ENCODE peak calls at places on chromosomes 1 and 21, in nine cellular contexts. A is gastrocnemius medialis, V is A549, W is HepG2, R is IMR-90, U is body of pancreas, B is GM12878, F is heart left ventricle, L is upper lobe of left lung. H is an unnamed sample. For H3K4me1, the result is how much of the 10 kb centered on the place peaks cover.

GRCh38 chr1:110084226-110085078 is 14.0 kb upstream of the ALX3 start:
- ATAC-seq in B (peak), L (peak), A (peak), V (no peak), U (peak), W (peak), R (peak), F (peak), H (peak)

GRCh38 chr1:55060133-55060999 is 21.0 kb downstream of the PCSK9 start:
- ATAC-seq in F (no peak), V (no peak), L (no peak), R (no peak), U (no peak), B (peak), W (no peak), A (no peak), H (no peak)

GRCh38 chr1:26066857-26067256 is 573 bp downstream of the TRIM63 start:
- ATAC-seq in B (no peak), L (no peak), W (no peak), U (no peak), R (no peak), F (peak), V (no peak), A (no peak), H (no peak)

GRCh38 chr1:147647796-147648633 is 22.3 kb downstream of the ACP6 start:
- ATAC-seq in V (no peak), B (no peak), W (no peak), L (peak), F (no peak), U (no peak), R (no peak), A (no peak), H (no peak)

GRCh38 chr1:43298055-43298454 is 2.7 kb upstream of the TIE1 start:
- ATAC-seq in F (no peak), R (no peak), A (no peak), V (no peak), W (no peak), L (no peak), B (no peak), U (no peak), H (no peak)

GRCh38 chr1:113804421-113805255 is 7.6 kb downstream of the RSBN1 start:
- ATAC-seq in U (peak), R (peak), V (peak), A (peak), F (peak), B (peak), L (no peak), W (peak), H (no peak)

GRCh38 chr1:924619-925323 is 1.0 kb downstream of the SAMD11 start:
- ATAC-seq in L (no peak), U (peak), R (peak), B (no peak), W (no peak), A (no peak), F (no peak), V (peak), H (peak)

GRCh38 chr21:33362044-33362555 is 37.3 kb downstream of the IFNAR1 start:
- ATAC-seq in V (no peak), B (no peak), U (peak), R (no peak), A (no peak), L (peak), W (no peak), F (peak), H (no peak)

GRCh38 chr1:200042437-200043329 is 15.2 kb downstream of the NR5A2 start:
- ATAC-seq in L (no peak), W (peak), V (no peak), F (no peak), A (no peak), U (peak), B (no peak), R (no peak), H (no peak)

GRCh38 chr1:104991702-104992101 is 1242.0 kb downstream of the AMY1C start:
- ATAC-seq in U (no peak), W (no peak), V (no peak), F (no peak), B (no peak), L (no peak), R (no peak), A (no peak), H (no peak)

GRCh38 chr1:164601399-164602141 is 42.6 kb downstream of the PBX1 start:
- ATAC-seq in L (peak), W (no peak), F (peak), B (no peak), R (no peak), U (peak), A (peak), V (peak), H (no peak)

GRCh38 chr1:210447456-210448057 is 118.9 kb downstream of the HHAT start:
- ATAC-seq in V (peak), R (no peak), L (no peak), B (peak), A (no peak), W (no peak), F (no peak), U (no peak), H (no peak)

GRCh38 chr1:235503333-235504121 is 725 bp downstream of the B3GALNT2 start:
- ATAC-seq in A (peak), B (peak), L (no peak), R (peak), U (peak), V (peak), W (peak), F (no peak), H (no peak)

GRCh38 chr1:3430820-3431219 is 23.6 kb upstream of the ARHGEF16 start:
- ATAC-seq in B (no peak), W (peak), R (no peak), L (no peak), F (no peak), V (no peak), A (no peak), U (no peak), H (no peak)

GRCh38 chr1:206987873-206988272 is 17.6 kb upstream of the FCAMR start:
- ATAC-seq in U (no peak), W (no peak), F (no peak), B (no peak), A (no peak), V (no peak), L (no peak), R (no peak), H (no peak)

GRCh38 chr1:79594121-79594698 is 587.7 kb upstream of the ADGRL4 start:
- ATAC-seq in A (no peak), B (no peak), R (no peak), W (no peak), U (no peak), V (no peak), L (no peak), F (no peak), H (no peak)

GRCh38 chr1:41282679-41283317 is 40.7 kb upstream of the SCMH1 start:
- ATAC-seq in R (peak), W (peak), L (no peak), U (peak), B (peak), A (no peak), F (peak), V (peak), H (peak)

GRCh38 chr1:60894121-60894520 is 188.2 kb upstream of the NFIA start:
- ATAC-seq in L (no peak), F (no peak), W (no peak), V (no peak), A (no peak), B (no peak), R (no peak), U (no peak), H (no peak)

GRCh38 chr1:42311897-42312296 is 23.1 kb downstream of the FOXJ3 start:
- ATAC-seq in V (no peak), L (no peak), B (no peak), W (no peak), U (no peak), F (no peak), R (no peak), A (no peak), H (no peak)

GRCh38 chr1:216682694-216683243 is 40.5 kb downstream of the ESRRG start:
- ATAC-seq in B (no peak), F (peak), U (no peak), W (no peak), A (no peak), R (no peak), V (no peak), L (no peak), H (no peak)

GRCh38 chr1:72241397-72241796 is 40.9 kb downstream of the NEGR1 start:
- ATAC-seq in W (peak), A (no peak), F (no peak), B (no peak), L (no peak), V (no peak), R (no peak), U (no peak), H (no peak)

GRCh38 chr1:202127061-202127460 is 4.3 kb downstream of the GPR37L1 start:
- ATAC-seq in W (no peak), V (no peak), B (no peak), U (no peak), L (no peak), A (no peak), R (no peak), F (no peak), H (no peak)

GRCh38 chr1:155858805-155859233 is 548 bp upstream of the SYT11 start:
- ATAC-seq in W (no peak), A (peak), L (no peak), F (no peak), V (peak), R (no peak), B (peak), U (peak), H (peak)

GRCh38 chr1:186871784-186872183 is 43.0 kb downstream of the PLA2G4A start:
- ATAC-seq in U (no peak), F (no peak), W (no peak), V (no peak), B (no peak), A (no peak), L (no peak), R (no peak), H (no peak)

GRCh38 chr1:246755419-246755818 is 31.2 kb downstream of the SCCPDH start:
- ATAC-seq in F (no peak), L (no peak), W (no peak), V (no peak), B (no peak), A (no peak), R (no peak), U (no peak), H (no peak)

GRCh38 chr1:116185161-116185701 is 74.0 kb downstream of the MAB21L3 start:
- ATAC-seq in A (peak), U (no peak), V (no peak), R (no peak), W (no peak), B (no peak), L (no peak), F (peak), H (no peak)

DNA sequence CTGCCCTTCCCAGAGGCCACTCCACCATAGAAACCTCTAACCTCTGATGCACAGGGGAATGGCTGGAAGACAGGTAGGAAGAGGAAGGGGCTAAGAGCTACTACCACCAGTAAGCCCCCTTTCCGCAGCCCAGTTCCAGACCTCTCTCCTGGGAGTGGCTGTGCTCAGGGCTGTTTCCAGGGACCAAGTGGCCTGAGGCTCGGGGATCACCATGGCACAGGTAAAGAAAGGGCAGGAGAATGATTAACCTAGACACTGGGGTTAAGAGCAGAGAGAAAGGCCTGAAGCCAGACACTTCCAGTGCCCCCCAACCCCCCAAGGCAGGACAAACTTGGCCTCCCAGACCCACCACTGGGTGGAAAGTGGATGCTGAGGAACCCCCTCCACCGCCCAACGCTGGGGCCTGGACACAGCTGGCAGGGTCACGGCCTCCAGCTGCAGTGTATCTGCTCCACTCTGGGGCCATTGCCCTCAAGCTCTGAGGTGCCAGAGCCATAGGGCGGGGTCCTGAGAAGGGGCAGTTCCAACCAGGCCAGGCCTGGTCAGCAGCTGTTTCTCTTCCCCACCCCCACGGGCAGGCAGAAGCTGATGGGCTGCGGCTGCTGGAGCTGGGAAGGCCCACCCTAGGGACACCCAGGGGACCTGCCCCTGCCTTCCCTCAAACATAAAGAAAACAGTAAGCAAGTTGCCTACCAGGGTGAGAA is 2.7 kb downstream of the TAGLN2 start:
- ATAC-seq in U (no peak), L (peak), R (peak), W (peak), A (peak), V (no peak), F (peak), B (peak), H (peak)
- TF ChIP-seq POLR2A in U (no peak), L (no peak), R (no peak), W (no peak), A (no peak), V (no peak), F (no peak), B (peak), H (no peak)

DNA sequence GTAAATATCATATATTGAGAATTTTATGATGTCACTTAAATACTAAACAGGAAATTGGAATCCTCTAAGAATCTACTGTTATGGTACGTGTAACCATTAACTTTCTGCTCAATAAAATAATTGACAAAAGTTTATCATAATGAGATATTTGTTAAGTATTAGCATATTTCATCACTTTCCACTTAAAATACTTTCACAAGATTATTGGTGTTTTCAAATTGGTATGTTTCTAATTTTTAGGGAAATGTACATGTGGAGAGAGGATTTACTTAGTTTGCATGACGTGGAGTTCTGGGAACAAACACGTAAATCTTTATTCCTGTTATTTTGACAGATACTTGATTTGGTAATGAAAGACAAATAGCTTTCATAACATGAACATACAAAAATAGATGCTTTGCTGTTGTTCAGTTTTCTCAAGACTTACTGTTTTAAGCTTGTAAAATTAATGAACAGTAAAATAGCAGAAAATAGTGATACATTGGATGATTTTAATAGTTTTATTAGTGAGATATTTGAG is 1.6 kb downstream of the SRSF11 start:
- ATAC-seq in U (no peak), A (no peak), R (no peak), V (no peak), B (no peak), W (no peak), F (no peak), L (no peak), H (no peak)
- H3K4me1 ChIP-seq in U (under half), A (half or more), R (under half), V (under half), B (under half), W (under half), F (under half), L (under half), H (under half)

GRCh38 chr21:44896561-44897286 is 23.2 kb upstream of the PTTG1IP start:
- ATAC-seq in V (no peak), A (no peak), U (no peak), W (no peak), B (no peak), F (no peak), R (no peak), L (no peak), H (no peak)

GRCh38 chr21:44898851-44899767 is 21.6 kb downstream of the ITGB2 start:
- ATAC-seq in U (no peak), R (no peak), V (no peak), B (no peak), L (no peak), W (no peak), A (no peak), F (no peak), H (no peak)

GRCh38 chr21:44898011-44898493 is 22.6 kb downstream of the ITGB2 start:
- ATAC-seq in W (no peak), U (no peak), F (no peak), L (no peak), B (no peak), V (no peak), A (no peak), R (no peak), H (no peak)

GRCh38 chr21:44895859-44896258 is 22.4 kb upstream of the PTTG1IP start:
- ATAC-seq in W (no peak), V (no peak), A (no peak), L (no peak), F (no peak), R (no peak), U (no peak), B (no peak), H (no peak)

DNA sequence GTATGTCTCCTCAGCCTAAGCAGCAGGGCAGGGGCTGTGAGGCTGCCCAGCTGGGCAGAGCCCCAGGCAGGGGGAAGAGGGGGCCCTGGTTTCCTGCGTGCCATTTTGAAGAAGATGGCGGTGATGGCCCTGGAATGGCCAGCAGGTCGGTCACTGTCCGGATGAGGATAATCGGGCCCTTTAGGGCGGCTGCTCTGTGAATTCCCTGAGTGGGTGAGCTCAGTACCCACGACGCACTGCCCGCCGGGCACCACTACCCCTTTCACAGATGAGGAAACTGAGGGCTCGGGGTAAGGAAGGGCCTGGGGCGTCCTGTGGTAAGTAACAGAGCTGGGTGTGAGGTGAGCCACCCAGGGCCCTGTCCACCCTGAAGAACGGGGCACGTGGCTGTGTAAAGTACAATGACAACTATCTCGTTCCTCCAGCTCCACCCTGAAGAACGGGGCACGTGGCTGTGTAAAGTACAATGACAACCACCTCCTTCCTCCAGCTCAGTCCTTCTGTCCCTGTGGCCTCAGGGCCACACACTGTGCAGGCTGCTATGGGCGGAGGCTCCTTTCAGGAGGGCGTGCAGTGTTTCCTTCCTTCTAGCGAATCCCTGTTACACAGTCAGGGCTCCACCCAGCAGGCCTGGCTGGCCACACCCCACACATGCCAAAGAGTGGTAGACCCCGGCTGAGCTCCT is 23.2 kb downstream of the ITGB2 start:
- ATAC-seq in B (peak), A (no peak), L (no peak), V (no peak), W (peak), F (peak), U (no peak), R (no peak), H (peak)
- TF ChIP-seq POLR2A in B (no peak), A (no peak), L (no peak), V (no peak), W (no peak), F (no peak), U (no peak), R (no peak), H (no peak)

GRCh38 chr1:10674222-10674621 is 122.2 kb downstream of the CASZ1 start:
- ATAC-seq in U (no peak), A (no peak), W (no peak), R (no peak), F (no peak), B (no peak), V (no peak), L (no peak), H (no peak)
- H3K4me1 ChIP-seq in U (half or more), A (under half), W (under half), R (under half), F (under half), B (under half), V (under half), L (half or more), H (under half)

GRCh38 chr1:16184557-16185303 is 27.7 kb downstream of the ARHGEF19 start:
- ATAC-seq in F (no peak), W (no peak), R (no peak), U (no peak), L (no peak), A (no peak), B (peak), V (no peak), H (no peak)
- TF ChIP-seq POLR2A in F (no peak), W (no peak), R (no peak), U (no peak), L (no peak), A (no peak), B (no peak), V (no peak), H (no peak)

GRCh38 chr1:94117250-94117851 is 3.6 kb downstream of the ABCA4 start:
- ATAC-seq in R (no peak), V (no peak), L (no peak), F (no peak), A (no peak), B (no peak), W (no peak), U (no peak), H (no peak)

GRCh38 chr1:94119306-94119705 is 1.6 kb downstream of the ABCA4 start:
- ATAC-seq in W (no peak), L (no peak), A (no peak), F (no peak), V (no peak), U (no peak), R (no peak), B (no peak), H (no peak)

GRCh38 chr1:94119796-94120590 is 955 bp downstream of the ABCA4 start:
- ATAC-seq in U (no peak), R (peak), F (no peak), V (no peak), L (no peak), A (no peak), W (no peak), B (no peak), H (no peak)

GRCh38 chr1:94118013-94118412 is 2.9 kb downstream of the ABCA4 start:
- ATAC-seq in B (no peak), F (no peak), A (no peak), W (no peak), V (no peak), U (no peak), R (no peak), L (no peak), H (no peak)

DNA sequence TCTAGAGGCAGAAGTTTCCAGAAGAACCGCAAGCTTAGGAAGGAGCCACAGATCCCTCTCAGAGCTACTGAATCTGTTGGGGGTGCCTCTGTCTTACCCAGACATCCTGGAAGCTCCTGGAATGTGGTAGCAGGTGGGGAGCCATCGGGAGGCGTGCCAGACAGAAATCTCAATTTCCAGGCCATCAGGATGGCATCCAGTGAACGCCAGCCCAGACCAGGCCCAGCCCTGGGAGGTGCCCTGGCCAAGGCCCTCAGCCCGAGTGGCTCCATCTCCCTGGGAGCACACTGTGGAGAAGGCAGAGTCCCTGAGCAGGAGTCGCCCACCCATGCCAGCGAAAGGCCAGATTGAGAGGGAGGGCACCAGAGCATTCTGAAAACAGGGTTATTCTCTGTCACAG is 2.5 kb downstream of the ABCA4 start:
- ATAC-seq in B (no peak), V (no peak), R (no peak), A (no peak), L (no peak), U (no peak), W (no peak), F (no peak), H (no peak)
- H3K4me1 ChIP-seq in B (under half), V (under half), R (under half), A (under half), L (under half), U (under half), W (half or more), F (under half), H (under half)

DNA sequence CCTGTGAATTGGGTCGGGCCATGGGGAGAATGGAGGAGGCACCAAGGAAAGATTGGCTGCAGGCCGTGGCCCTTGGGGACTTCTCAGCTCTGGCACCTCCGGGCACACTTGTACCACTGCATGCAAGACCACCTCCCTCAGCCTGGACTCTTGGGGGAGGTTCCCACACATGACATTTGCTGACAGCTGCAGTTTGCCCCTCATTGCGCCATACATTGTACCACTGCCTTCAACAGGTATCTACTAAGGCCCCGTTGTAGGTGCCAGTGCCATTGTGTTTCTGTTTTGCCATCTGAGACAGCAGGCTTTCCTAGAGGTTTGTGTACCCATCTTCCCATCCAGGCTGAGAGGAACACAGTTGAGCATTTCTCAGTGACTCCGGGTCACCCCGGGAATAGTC is 159.4 kb upstream of the TMEM51 start:
- ATAC-seq in U (no peak), W (no peak), B (no peak), V (no peak), F (no peak), R (no peak), L (no peak), A (no peak), H (no peak)
- TF ChIP-seq POLR2A in U (no peak), W (no peak), B (no peak), V (no peak), F (no peak), R (no peak), L (no peak), A (no peak), H (no peak)

GRCh38 chr1:157135646-157136045 is 2.5 kb downstream of the ETV3 start:
- ATAC-seq in A (no peak), R (no peak), W (no peak), F (no peak), B (no peak), L (peak), V (no peak), U (no peak), H (no peak)
- H3K4me1 ChIP-seq in A (under half), R (under half), W (under half), F (under half), B (under half), L (under half), V (under half), U (under half), H (under half)